ENCODE peak calls at places on chromosome 22, in six cellular contexts. L is neural crest cell, Q is MCF 10A, I is heart right ventricle, T is WTC11, B is lower leg skin. K is an unnamed sample.

GRCh38 chr22:30054764-30055069 is 25.5 kb upstream of the HORMAD2 start:
- DNase-seq in I (no peak), L (no peak), B (no peak), Q (no peak), T (no peak), K (no peak)

GRCh38 chr22:23187871-23188700 is 7.8 kb downstream of the BCR start:
- DNase-seq in T (no peak), L (no peak), I (no peak), B (no peak), Q (no peak), K (peak)

GRCh38 chr22:36069368-36069767 is 40.7 kb upstream of the RBFOX2 start:
- DNase-seq in I (no peak), L (no peak), Q (no peak), T (no peak), B (no peak), K (no peak)

GRCh38 chr22:49999063-49999900 is 13.3 kb downstream of the IL17REL start:
- DNase-seq in T (peak), L (peak), B (peak), Q (no peak), I (peak), K (no peak)

GRCh38 chr22:46674367-46674781 is 54.2 kb downstream of the GRAMD4 start:
- DNase-seq in T (no peak), Q (no peak), I (peak), B (peak), L (no peak), K (peak)

GRCh38 chr22:46069518-46070214 is 80.7 kb upstream of the PPARA start:
- DNase-seq in B (peak), I (no peak), Q (peak), T (no peak), L (no peak), K (peak)

GRCh38 chr22:27531782-27532530 is 269.6 kb downstream of the MN1 start:
- DNase-seq in T (no peak), Q (peak), I (no peak), L (no peak), B (no peak), K (peak)

GRCh38 chr22:37011472-37011871 is 7.8 kb downstream of the TST start:
- DNase-seq in B (no peak), L (no peak), T (no peak), I (no peak), Q (no peak), K (no peak)

GRCh38 chr22:42769574-42770447 is 49.1 kb upstream of the A4GALT start:
- DNase-seq in T (no peak), Q (no peak), I (peak), B (no peak), L (no peak), K (peak)

GRCh38 chr22:20401376-20402020 is 7.5 kb downstream of the ZNF74 start:
- DNase-seq in B (peak), T (no peak), L (no peak), I (no peak), Q (no peak), K (no peak)

GRCh38 chr22:49825944-49826602 is 1.6 kb downstream of the BRD1 start:
- DNase-seq in L (no peak), T (no peak), Q (peak), B (no peak), I (no peak), K (peak)

GRCh38 chr22:32868928-32869327 is 67.4 kb downstream of the TIMP3 start:
- DNase-seq in L (no peak), B (no peak), I (no peak), T (no peak), Q (no peak), K (no peak)

GRCh38 chr22:39520874-39521857 is 804 bp downstream of the ATF4 start:
- DNase-seq in T (peak), B (peak), I (peak), Q (peak), L (peak), K (peak)

GRCh38 chr22:37069319-37069718 is 17.8 kb downstream of the KCTD17 start:
- DNase-seq in Q (no peak), B (no peak), I (no peak), L (no peak), T (no peak), K (no peak)

GRCh38 chr22:42304021-42304790 is 33.8 kb upstream of the TCF20 start:
- DNase-seq in B (no peak), L (no peak), T (no peak), Q (no peak), I (no peak), K (no peak)

GRCh38 chr22:36673821-36674220 is 29.7 kb downstream of the CACNG2 start:
- DNase-seq in L (no peak), I (no peak), B (no peak), Q (no peak), T (no peak), K (no peak)

GRCh38 chr22:20989323-20990138 is 7.4 kb downstream of the LZTR1 start:
- DNase-seq in B (no peak), L (no peak), Q (no peak), T (no peak), I (no peak), K (no peak)

GRCh38 chr22:42116848-42117424 is 13.7 kb downstream of the CYP2D6 start:
- DNase-seq in B (peak), Q (peak), I (no peak), L (no peak), T (peak), K (peak)

GRCh38 chr22:40178417-40179409 is 988 bp downstream of the TNRC6B start:
- DNase-seq in T (no peak), I (peak), B (no peak), L (peak), Q (peak), K (peak)

GRCh38 chr22:37069719-37070118 is 18.2 kb downstream of the KCTD17 start:
- DNase-seq in B (no peak), T (no peak), I (no peak), L (no peak), Q (no peak), K (no peak)

GRCh38 chr22:46881373-46882118 is 119.1 kb downstream of the TBC1D22A start:
- DNase-seq in L (no peak), I (peak), T (no peak), Q (peak), B (peak), K (no peak)

GRCh38 chr22:50710886-50711285 is 27.1 kb upstream of the ACR start:
- DNase-seq in Q (no peak), L (no peak), B (no peak), I (no peak), T (no peak), K (no peak)

GRCh38 chr22:46004105-46004866 is 27.3 kb upstream of the WNT7B start:
- DNase-seq in T (no peak), B (no peak), I (no peak), Q (no peak), L (no peak), K (no peak)

GRCh38 chr22:49270595-49271368 is 556.9 kb downstream of the BRD1 start:
- DNase-seq in L (no peak), I (no peak), T (no peak), Q (no peak), B (peak), K (no peak)

GRCh38 chr22:30396871-30397655 is at the start of gene SEC14L2:
- DNase-seq in L (peak), T (peak), B (peak), Q (peak), I (peak), K (peak)

GRCh38 chr22:21446827-21447690 is 20.1 kb upstream of the TMEM191C start:
- DNase-seq in Q (no peak), T (peak), L (peak), I (no peak), B (peak), K (no peak)

GRCh38 chr22:42233879-42234278 is 36.6 kb downstream of the TCF20 start:
- DNase-seq in T (no peak), I (no peak), L (no peak), Q (no peak), B (no peak), K (no peak)

GRCh38 chr22:19811211-19811621 is 43.5 kb downstream of the GNB1L start:
- DNase-seq in T (no peak), I (no peak), Q (no peak), L (no peak), B (peak), K (no peak)

GRCh38 chr22:35564975-35565867 is 24.6 kb downstream of the RASD2 start:
- DNase-seq in T (no peak), Q (no peak), I (no peak), B (no peak), L (no peak), K (no peak)

GRCh38 chr22:34414467-34415440 is 494.5 kb upstream of the LARGE1 start:
- DNase-seq in Q (no peak), B (no peak), I (no peak), L (peak), T (peak), K (no peak)
- TF ChIP-seq CTCF in Q (no peak), B (no peak), I (no peak), L (peak), T (peak), K (no peak)

GRCh38 chr22:26172389-26172990 is 3.2 kb downstream of the SEZ6L start:
- DNase-seq in Q (peak), T (peak), I (no peak), B (no peak), L (peak), K (peak)
- TF ChIP-seq CTCF in Q (peak), T (peak), I (peak), B (no peak), L (peak), K (peak)

DNA sequence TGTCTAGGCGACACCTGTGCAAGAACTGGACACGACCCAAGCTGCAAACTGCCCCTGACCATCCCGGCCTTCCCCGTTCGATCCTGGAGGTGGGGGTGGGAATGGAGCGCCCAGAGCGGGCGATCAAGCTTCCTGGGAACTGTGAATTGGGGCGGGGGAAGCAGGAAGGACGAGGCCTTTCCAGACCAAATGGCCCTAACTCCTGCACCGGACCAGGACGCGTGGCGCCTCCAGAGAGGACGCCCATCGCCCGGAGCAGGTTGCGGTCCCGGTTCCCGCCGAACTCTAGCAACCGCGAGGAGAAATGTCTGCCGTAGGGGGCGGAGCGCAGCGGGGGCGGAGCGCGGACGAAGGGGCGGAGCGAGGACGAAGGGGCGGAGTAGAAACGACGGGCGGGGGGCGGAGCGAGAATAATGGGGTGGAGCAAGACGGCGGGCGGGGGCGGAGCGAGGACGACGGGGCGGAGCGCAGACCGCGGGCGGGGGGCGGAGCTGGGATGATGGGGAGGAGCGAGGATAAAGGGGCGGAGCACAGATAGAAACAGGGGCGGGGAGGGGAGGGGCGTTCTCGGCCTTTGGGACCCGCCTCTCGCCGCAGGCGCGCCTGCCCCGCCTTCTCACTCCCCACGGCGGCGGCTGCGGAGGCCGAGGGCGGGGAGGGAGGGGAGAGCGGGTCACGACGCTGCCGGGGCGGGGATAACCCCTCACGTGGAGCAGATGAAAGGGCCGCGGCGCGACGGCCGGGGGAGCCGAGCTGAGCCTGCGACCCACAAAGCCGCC is at the start of gene ZNRF3:
- DNase-seq in I (peak), L (peak), T (peak), B (peak), Q (peak), K (peak)
- TF ChIP-seq CTCF in I (no peak), L (no peak), T (no peak), B (no peak), Q (no peak), K (no peak)

GRCh38 chr22:44357962-44358553 is 45.3 kb upstream of the SHISAL1 start:
- DNase-seq in Q (no peak), I (peak), B (peak), L (no peak), T (peak), K (no peak)

GRCh38 chr22:44355688-44356070 is 42.9 kb upstream of the SHISAL1 start:
- DNase-seq in Q (no peak), I (peak), T (peak), B (peak), L (no peak), K (no peak)

GRCh38 chr22:44359496-44360110 is 46.9 kb upstream of the SHISAL1 start:
- DNase-seq in T (no peak), B (no peak), I (peak), L (no peak), Q (no peak), K (no peak)

GRCh38 chr22:44358723-44359440 is 46.1 kb upstream of the SHISAL1 start:
- DNase-seq in L (no peak), Q (no peak), T (peak), I (peak), B (peak), K (no peak)

GRCh38 chr22:44357296-44357961 is 44.7 kb upstream of the SHISAL1 start:
- DNase-seq in I (no peak), T (no peak), L (no peak), Q (no peak), B (peak), K (no peak)
- TF ChIP-seq CTCF in I (no peak), T (no peak), L (peak), Q (no peak), B (no peak), K (peak)

GRCh38 chr22:18077639-18078328 is at the start of gene PEX26:
- DNase-seq in L (peak), Q (peak), I (peak), T (peak), B (peak), K (peak)

GRCh38 chr22:18077087-18077638 is 627 bp upstream of the PEX26 start:
- DNase-seq in B (no peak), T (no peak), I (no peak), Q (no peak), L (no peak), K (peak)

GRCh38 chr22:18079706-18080230 is 2.0 kb downstream of the PEX26 start:
- DNase-seq in L (no peak), T (no peak), B (peak), I (no peak), Q (no peak), K (no peak)

GRCh38 chr22:18076060-18076497 is 1.7 kb upstream of the PEX26 start:
- DNase-seq in B (peak), T (peak), Q (peak), L (peak), I (peak), K (peak)

GRCh38 chr22:18078329-18079041 is 695 bp downstream of the PEX26 start:
- DNase-seq in I (peak), T (peak), B (peak), L (no peak), Q (peak), K (peak)
- TF ChIP-seq CTCF in I (no peak), T (no peak), B (no peak), L (peak), Q (no peak), K (peak)

GRCh38 chr22:24775769-24776492 is 1.4 kb upstream of the PIWIL3 start:
- DNase-seq in I (no peak), T (no peak), L (no peak), Q (no peak), B (peak), K (no peak)

GRCh38 chr22:24776525-24776924 is 2.0 kb upstream of the PIWIL3 start:
- DNase-seq in B (no peak), T (no peak), Q (no peak), L (no peak), I (no peak), K (no peak)

GRCh38 chr22:24768537-24769374 is 5.8 kb downstream of the PIWIL3 start:
- DNase-seq in T (peak), I (no peak), L (peak), B (peak), Q (peak), K (peak)

DNA sequence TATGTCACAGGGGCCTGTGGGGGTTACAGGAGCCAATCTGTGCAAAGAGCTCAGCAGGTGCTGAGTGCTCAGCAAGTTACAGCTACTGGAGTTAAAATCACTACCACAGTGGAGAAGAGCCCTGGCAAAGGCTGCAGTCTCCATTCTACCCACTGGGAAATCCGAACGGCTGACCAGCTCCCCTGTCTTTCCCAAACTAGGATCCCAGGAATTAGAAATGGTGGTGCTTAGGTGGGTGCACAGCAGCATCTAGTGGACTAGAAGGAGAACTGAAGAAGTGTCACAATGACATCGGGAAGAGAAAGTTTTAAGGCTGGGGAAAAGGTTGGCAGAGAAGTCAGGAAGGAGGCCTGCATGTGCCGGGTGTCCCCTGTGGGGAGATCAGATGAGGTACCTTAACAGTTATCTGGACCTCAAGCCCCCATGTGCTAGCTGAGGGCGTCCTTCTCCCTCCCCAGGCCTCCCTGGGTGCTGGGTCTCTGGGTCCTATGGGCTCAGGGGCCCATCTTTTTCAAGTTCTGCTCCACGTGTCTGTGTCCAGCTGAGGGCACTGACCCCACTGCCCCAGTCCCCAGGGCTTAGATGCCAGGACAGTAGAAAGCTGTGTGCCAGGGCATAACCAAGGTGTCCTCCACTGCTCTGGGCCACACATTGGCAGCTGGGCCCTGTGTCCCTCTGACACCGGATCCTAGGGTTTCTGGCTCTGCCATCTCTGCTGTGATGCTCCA is 1.9 kb downstream of the PIWIL3 start:
- DNase-seq in I (no peak), Q (peak), T (peak), L (no peak), B (peak), K (peak)
- TF ChIP-seq CTCF in I (no peak), Q (peak), T (peak), L (peak), B (no peak), K (peak)